ENCODE peak calls at places on chromosome 1, in seven cellular contexts. U is H9, O is cardiac muscle cell, K is HL-60, S is HFF-Myc, E is lung, D is fibroblast of lung. P is an unnamed sample.

GRCh38 chr1:22665752-22666151 is 12.7 kb downstream of the C1QB start:
- DNase-seq in U (peak; percentile 63), O (peak; percentile 41), K (no peak), S (no peak), E (no peak), D (peak; percentile 21), P (peak; percentile 37)

GRCh38 chr1:163203561-163203960 is 845 bp upstream of the RGS5 start:
- DNase-seq in U (no peak), O (no peak), K (no peak), S (no peak), E (no peak), D (no peak), P (no peak)

GRCh38 chr1:88892146-88892877 is 945 bp upstream of the GTF2B start:
- DNase-seq in U (peak; percentile 43), O (peak; percentile 67), K (no peak), S (no peak), E (no peak), D (peak; percentile 81), P (no peak)

GRCh38 chr1:181640959-181641358 is 157.6 kb downstream of the CACNA1E start:
- DNase-seq in U (no peak), O (no peak), K (no peak), S (no peak), E (no peak), D (no peak), P (no peak)

GRCh38 chr1:240351690-240352089 is 260.0 kb downstream of the FMN2 start:
- DNase-seq in U (no peak), O (no peak), K (no peak), S (no peak), E (no peak), D (no peak), P (no peak)

GRCh38 chr1:205565799-205566198 is 61.3 kb downstream of the CDK18 start:
- DNase-seq in U (no peak), O (no peak), K (no peak), S (no peak), E (no peak), D (no peak), P (no peak)

GRCh38 chr1:232393010-232393833 is 236.7 kb downstream of the SIPA1L2 start:
- DNase-seq in U (peak; percentile 25), O (no peak), K (no peak), S (no peak), E (no peak), D (no peak), P (no peak)

GRCh38 chr1:18473195-18473815 is 7.4 kb upstream of the KLHDC7A start:
- DNase-seq in U (no peak), O (no peak), K (no peak), S (no peak), E (no peak), D (no peak), P (no peak)

GRCh38 chr1:17010601-17011438 is 908 bp downstream of the ATP13A2 start:
- DNase-seq in U (no peak), O (peak; percentile 59), K (no peak), S (no peak), E (peak; percentile 34), D (peak; percentile 21), P (no peak)

GRCh38 chr1:15742339-15742801 is at the start of gene TMEM82:
- DNase-seq in U (peak; percentile 78), O (no peak), K (no peak), S (no peak), E (no peak), D (no peak), P (no peak)

GRCh38 chr1:203826175-203826574 is 30.8 kb downstream of the ZBED6 start:
- DNase-seq in U (no peak), O (no peak), K (no peak), S (no peak), E (no peak), D (no peak), P (no peak)

GRCh38 chr1:40984066-40984465 is 4.6 kb downstream of the CTPS1 start:
- DNase-seq in U (no peak), O (peak; percentile 36), K (no peak), S (no peak), E (no peak), D (no peak), P (no peak)

GRCh38 chr1:22738522-22738921 is 27.9 kb downstream of the EPHB2 start:
- DNase-seq in U (no peak), O (no peak), K (no peak), S (no peak), E (no peak), D (no peak), P (no peak)

GRCh38 chr1:238562376-238562775 is 671.7 kb upstream of the ZP4 start:
- DNase-seq in U (no peak), O (peak; percentile 55), K (no peak), S (no peak), E (no peak), D (peak; percentile 8), P (no peak)

GRCh38 chr1:156975084-156975483 is 54.7 kb downstream of the LRRC71 start:
- DNase-seq in U (no peak), O (no peak), K (no peak), S (no peak), E (no peak), D (no peak), P (no peak)

GRCh38 chr1:37673920-37674319 is 18.4 kb upstream of the CDCA8 start:
- DNase-seq in U (peak; percentile 80), O (no peak), K (no peak), S (no peak), E (no peak), D (no peak), P (no peak)

DNA sequence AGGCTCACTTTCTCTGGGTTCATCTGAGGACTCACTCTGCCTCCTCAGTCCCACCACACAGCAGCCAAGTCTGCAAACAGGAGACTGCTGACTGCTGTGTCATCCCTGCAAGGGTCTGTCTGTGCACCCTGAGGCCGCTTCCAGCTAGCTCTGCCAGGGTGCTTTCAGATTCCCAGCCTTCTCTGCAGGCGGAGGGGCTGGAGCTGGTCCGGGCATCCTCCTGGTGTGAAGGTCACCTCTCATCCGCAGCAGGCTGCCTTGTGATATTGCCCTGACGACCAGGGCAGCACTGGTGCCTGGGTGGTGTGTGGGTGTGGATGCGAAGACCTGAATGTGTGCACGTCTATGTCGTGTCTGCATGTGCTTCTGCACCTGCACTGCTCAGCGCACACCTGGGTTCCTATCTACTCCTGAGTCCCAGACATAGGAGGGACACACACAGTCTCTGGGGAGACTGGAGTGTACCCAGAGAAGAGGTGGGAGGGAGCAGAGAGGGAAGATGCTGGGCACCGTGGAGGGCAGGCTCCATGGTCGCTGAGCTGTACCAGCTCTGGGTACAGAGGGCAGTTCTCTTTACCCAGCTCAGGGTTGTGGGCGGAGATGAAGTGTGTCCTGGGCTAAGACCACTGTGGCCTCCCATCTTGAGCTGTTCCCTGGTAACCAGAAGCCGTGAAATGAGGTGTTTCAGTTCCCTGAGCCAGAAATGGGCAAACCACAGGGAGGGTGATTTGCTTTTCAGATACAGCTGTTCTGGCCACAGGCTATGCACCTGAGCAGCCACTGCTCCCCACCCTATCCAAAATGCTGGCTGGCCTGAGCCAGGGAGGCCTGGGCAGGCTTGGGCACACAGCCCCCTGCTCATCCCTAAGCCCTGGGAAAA is 160.9 kb upstream of the CSF3R start:
- DNase-seq in U (no peak), O (no peak), K (no peak), S (no peak), E (no peak), D (no peak), P (no peak)
- TF ChIP-seq CTCF in U (no peak), O (no peak), K (no peak), S (no peak), E (no peak), D (no peak), P (no peak)

DNA sequence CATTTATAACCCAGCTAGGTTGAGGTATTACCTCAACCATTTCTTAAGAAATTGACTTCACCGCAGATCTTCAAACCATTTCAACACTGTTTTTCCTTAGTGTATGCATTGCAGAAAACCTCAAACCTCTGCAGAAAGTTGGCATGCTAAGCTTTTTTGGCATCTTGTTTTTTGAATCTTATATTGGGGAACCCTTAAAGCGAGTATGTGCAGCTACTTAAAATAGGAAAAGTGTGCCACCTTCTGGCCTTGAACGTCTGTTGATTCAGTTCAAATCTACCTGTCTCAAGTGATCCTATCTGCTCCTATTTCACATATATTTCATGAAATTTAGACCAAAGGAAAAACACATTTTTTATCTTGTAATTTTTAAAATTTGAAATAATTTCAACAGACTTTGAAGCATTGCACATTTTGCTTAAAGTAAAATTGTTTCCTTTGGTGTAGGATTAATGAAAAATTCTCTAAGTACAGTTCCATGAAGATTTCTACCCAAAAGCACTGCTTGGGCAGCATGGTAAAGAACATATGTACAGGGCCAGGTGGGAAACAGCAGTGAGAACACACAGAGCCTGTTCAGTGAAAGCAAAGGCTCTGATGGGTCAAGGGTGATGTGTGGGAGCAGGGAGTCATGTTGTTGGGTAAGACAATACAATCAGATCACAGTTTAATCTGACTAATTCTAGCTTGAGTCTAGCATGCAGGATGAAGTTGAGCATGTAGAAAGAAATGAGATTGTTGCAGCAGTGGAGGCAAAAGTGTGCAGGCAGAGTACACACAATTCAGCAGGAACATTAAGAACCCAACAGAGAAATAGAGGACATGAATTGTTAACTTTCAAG is 17.2 kb downstream of the HENMT1 start:
- DNase-seq in U (no peak), O (peak; percentile 89), K (peak; percentile 59), S (peak; percentile 47), E (peak; percentile 36), D (peak; percentile 86), P (no peak)
- TF ChIP-seq CTCF in U (peak; percentile 72), O (peak; percentile 58), K (peak; percentile 17), S (peak; percentile 47), E (peak; percentile 63), D (peak; percentile 57), P (peak; percentile 68)

DNA sequence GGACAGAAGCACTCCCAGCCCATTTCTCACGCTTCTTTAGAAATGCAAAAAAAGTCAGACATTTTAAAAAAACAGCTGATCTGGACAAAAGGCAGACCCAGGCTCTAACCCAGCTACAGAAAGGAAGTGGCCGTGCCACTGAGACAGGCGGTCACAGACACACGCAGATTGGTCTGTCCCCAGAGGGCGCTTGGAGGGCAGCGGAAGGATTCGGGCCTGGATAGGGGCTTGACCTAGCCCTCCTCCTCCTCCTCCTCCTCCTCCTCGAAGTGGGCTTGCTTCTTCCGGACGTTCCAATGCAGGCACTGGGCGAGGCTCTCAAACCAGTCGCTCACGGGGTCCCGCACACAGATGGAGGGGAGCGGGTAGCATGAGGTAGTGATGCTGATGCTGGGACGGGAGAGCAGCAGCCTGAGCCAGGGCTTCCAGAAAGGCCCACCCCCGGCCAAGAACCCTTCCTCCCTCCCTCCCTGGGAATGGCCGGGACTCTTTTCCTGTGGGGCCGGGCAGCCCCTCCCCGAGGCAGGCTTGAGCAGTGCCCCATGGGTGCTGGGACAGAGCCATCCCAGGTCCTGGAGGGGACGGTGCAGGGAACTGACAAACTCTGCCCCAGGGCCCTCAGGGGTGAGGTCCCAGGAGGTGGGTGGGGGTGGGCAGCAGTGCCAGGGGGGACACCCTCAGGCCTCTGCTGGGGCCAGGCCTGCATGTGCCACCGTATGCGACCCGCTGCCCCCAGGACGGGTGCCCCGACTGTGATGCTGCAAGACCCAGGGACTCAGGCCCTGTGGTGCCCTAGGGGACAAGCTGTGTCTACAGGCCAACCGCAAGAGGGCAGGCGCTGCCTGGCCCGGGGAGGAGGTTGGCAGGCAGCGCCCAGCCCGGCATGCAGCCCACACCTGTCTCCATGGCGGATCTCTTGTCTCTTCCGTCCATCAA is 25.3 kb downstream of the NADK start:
- DNase-seq in U (no peak), O (no peak), K (no peak), S (no peak), E (no peak), D (no peak), P (no peak)
- TF ChIP-seq CTCF in U (no peak), O (no peak), K (no peak), S (no peak), E (no peak), D (no peak), P (no peak)

GRCh38 chr1:87325982-87326738 is 2.5 kb upstream of the LMO4 start:
- DNase-seq in U (peak; percentile 40), O (peak; percentile 70), K (no peak), S (no peak), E (peak; percentile 42), D (peak; percentile 65), P (peak; percentile 29)
- TF ChIP-seq CTCF in U (peak; percentile 84), O (peak; percentile 68), K (peak; percentile 47), S (peak; percentile 63), E (peak; percentile 74), D (peak; percentile 51), P (peak; percentile 87)